ENCODE peak calls at places on chromosome 11, in ten cellular contexts. R is activated CD8-positive, alpha-beta memory T cell treated with anti-CD3 and anti-CD28 coated beads for 4 hours; X is IMR-90; T is spleen; D is HAP-1; Q is ELF-1; A is Calu3; Y is upper lobe of right lung; N is lung; O is G401. U is an unnamed sample.

GRCh38 chr11:95058622-95059021 is 8.1 kb upstream of the SRSF8 start:
- DNase-seq in D (no peak), A (no peak), O (no peak), T (no peak), Q (no peak), R (no peak), N (no peak), Y (no peak), X (no peak), U (peak)

GRCh38 chr11:105975128-105975527 is 46.9 kb downstream of the MSANTD4 start:
- DNase-seq in X (peak), A (no peak), R (no peak), Q (no peak), Y (no peak), O (no peak), N (no peak), D (no peak), T (no peak), U (no peak)

GRCh38 chr11:75820636-75821035 is 5.6 kb downstream of the UVRAG start:
- DNase-seq in X (peak), T (no peak), Y (no peak), R (no peak), Q (no peak), D (no peak), N (no peak), O (no peak), A (peak), U (no peak)

GRCh38 chr11:113529606-113530005 is 54.4 kb upstream of the DRD2 start:
- DNase-seq in O (no peak), D (no peak), A (no peak), Y (no peak), X (no peak), N (no peak), T (no peak), R (no peak), Q (no peak), U (no peak)

GRCh38 chr11:12003329-12003728 is 5.1 kb downstream of the DKK3 start:
- DNase-seq in Y (no peak), D (no peak), T (no peak), X (no peak), O (no peak), A (no peak), N (no peak), Q (no peak), R (no peak), U (no peak)

GRCh38 chr11:128061321-128061871 is 526.0 kb downstream of the ETS1 start:
- DNase-seq in X (peak), Q (peak), D (no peak), R (no peak), N (no peak), T (no peak), O (no peak), A (no peak), Y (no peak), U (no peak)

GRCh38 chr11:11171854-11172253 is 181.2 kb downstream of the CSNK2A3 start:
- DNase-seq in T (no peak), O (no peak), A (no peak), N (no peak), Q (no peak), R (no peak), D (no peak), Y (no peak), X (no peak), U (no peak)

GRCh38 chr11:1307998-1308744 is 1.3 kb downstream of the TOLLIP start:
- DNase-seq in A (no peak), T (peak), O (no peak), Q (no peak), Y (no peak), R (no peak), D (no peak), N (no peak), X (peak), U (no peak)

GRCh38 chr11:72762641-72763304 is 10.6 kb upstream of the ARAP1 start:
- DNase-seq in Q (no peak), Y (no peak), N (no peak), T (no peak), X (no peak), A (no peak), D (no peak), R (no peak), O (no peak), U (no peak)

GRCh38 chr11:73271936-73272679 is at the start of gene P2RY6:
- DNase-seq in O (no peak), R (no peak), A (no peak), Q (peak), Y (peak), T (no peak), X (peak), D (no peak), N (no peak), U (no peak)

U was measured in esophagus muscularis mucosa.